ENCODE peak calls at places on chromosomes 4 and X, in ten cellular contexts. B is choroid plexus epithelial cell, Y is NCI-H1105, A is NCI-H510A, O is fibroblast of pulmonary artery, D is heart left ventricle, F is upper lobe of left lung, I is NCI-H774, K is NCI-H2029, Z is progenitor cell of endocrine pancreas. L is an unnamed sample.
A peak's percentile ranks its signal among the peaks of the same experiment; 100 is the strongest.

GRCh38 chr4:150906987-150907633 is 108.0 kb downstream of the LRBA start:
- DNase-seq in A (no peak), Y (no peak), K (no peak), F (no peak), D (peak; percentile 8), B (peak; percentile 14), I (no peak), O (peak; percentile 21), Z (no peak), L (no peak)

GRCh38 chrX:136204571-136204970 is 46.6 kb downstream of the MAP7D3 start:
- DNase-seq in D (peak; percentile 49), A (no peak), K (no peak), B (peak; percentile 75), Z (no peak), I (no peak), O (peak; percentile 75), Y (no peak), F (no peak), L (peak; percentile 57)

GRCh38 chr4:3017504-3017903 is 54.1 kb downstream of the GRK4 start:
- DNase-seq in K (no peak), D (no peak), Z (no peak), A (no peak), F (no peak), I (no peak), O (no peak), Y (no peak), B (no peak), L (no peak)

GRCh38 chr4:134935320-134935719 is 733.7 kb upstream of the PABPC4L start:
- DNase-seq in Z (no peak), F (no peak), A (no peak), D (no peak), K (no peak), O (peak; percentile 25), B (peak; percentile 9), Y (peak; percentile 5), I (no peak), L (no peak)

GRCh38 chrX:103175944-103176753 is 38.8 kb upstream of the BEX4 start:
- DNase-seq in Y (peak; percentile 22), Z (peak; percentile 37), I (no peak), D (peak; percentile 7), O (peak; percentile 62), A (no peak), B (peak; percentile 67), K (no peak), F (no peak), L (peak; percentile 58)

GRCh38 chrX:8748855-8749254 is 16.9 kb upstream of the ANOS1 start:
- DNase-seq in D (no peak), B (peak; percentile 63), O (peak; percentile 52), Z (no peak), A (no peak), I (no peak), K (no peak), Y (no peak), F (no peak), L (no peak)

GRCh38 chr4:113636438-113636818 is 125.1 kb downstream of the CAMK2D start:
- DNase-seq in Z (no peak), D (no peak), K (no peak), Y (no peak), O (no peak), F (no peak), A (no peak), B (no peak), I (no peak), L (no peak)

GRCh38 chr4:2935762-2936743 is 27.2 kb downstream of the NOP14 start:
- DNase-seq in Y (no peak), A (no peak), F (no peak), B (peak; percentile 58), I (no peak), K (no peak), O (peak; percentile 37), D (no peak), Z (no peak), L (no peak)

GRCh38 chrX:22135994-22136684 is 104.0 kb downstream of the PHEX start:
- DNase-seq in A (no peak), Y (peak; percentile 29), F (no peak), O (peak; percentile 59), D (no peak), B (peak; percentile 65), Z (no peak), I (peak; percentile 25), K (peak; percentile 52), L (no peak)

L was measured in left cardiac atrium.